ENCODE peak calls at places on chromosomes 1 and 21, in nine cellular contexts. I, A, Z, F, S, H, L, Q and P are unnamed samples.
A peak's percentile ranks its signal among the peaks of the same experiment; 100 is the strongest.

GRCh38 chr1:248855580-248855979 is 3.3 kb downstream of the ZNF692 start:
- DNase-seq in I (no peak), A (no peak), Z (no peak), F (no peak), S (no peak), H (no peak), L (no peak), Q (no peak), P (no peak)

GRCh38 chr1:85611856-85612255 is 31.3 kb downstream of the CCN1 start:
- DNase-seq in I (no peak), A (peak; percentile 95), Z (peak; percentile 22), F (peak; percentile 100), S (no peak), H (no peak), L (peak; percentile 99), Q (peak; percentile 100), P (peak; percentile 99)

GRCh38 chr1:8823295-8823664 is 5.8 kb upstream of the RERE start:
- DNase-seq in I (no peak), A (no peak), Z (no peak), F (no peak), S (no peak), H (no peak), L (no peak), Q (no peak), P (no peak)

GRCh38 chr1:54982739-54983138 is 2.3 kb downstream of the TMEM61 start:
- DNase-seq in I (no peak), A (no peak), Z (no peak), F (no peak), S (no peak), H (no peak), L (no peak), Q (no peak), P (no peak)

GRCh38 chr1:5836776-5837440 is 155.3 kb downstream of the NPHP4 start:
- DNase-seq in I (no peak), A (no peak), Z (no peak), F (no peak), S (no peak), H (no peak), L (no peak), Q (no peak), P (no peak)

GRCh38 chr1:47687618-47687940 is 249.7 kb downstream of the FOXD2 start:
- DNase-seq in I (peak; percentile 13), A (no peak), Z (no peak), F (no peak), S (no peak), H (no peak), L (no peak), Q (no peak), P (no peak)

GRCh38 chr1:22739648-22740385 is 29.2 kb downstream of the EPHB2 start:
- DNase-seq in I (no peak), A (peak; percentile 57), Z (no peak), F (peak; percentile 94), S (peak; percentile 25), H (no peak), L (peak; percentile 90), Q (peak; percentile 94), P (peak; percentile 91)

GRCh38 chr1:47693115-47693514 is 255.3 kb downstream of the FOXD2 start:
- DNase-seq in I (no peak), A (no peak), Z (no peak), F (no peak), S (no peak), H (no peak), L (no peak), Q (no peak), P (no peak)

DNA sequence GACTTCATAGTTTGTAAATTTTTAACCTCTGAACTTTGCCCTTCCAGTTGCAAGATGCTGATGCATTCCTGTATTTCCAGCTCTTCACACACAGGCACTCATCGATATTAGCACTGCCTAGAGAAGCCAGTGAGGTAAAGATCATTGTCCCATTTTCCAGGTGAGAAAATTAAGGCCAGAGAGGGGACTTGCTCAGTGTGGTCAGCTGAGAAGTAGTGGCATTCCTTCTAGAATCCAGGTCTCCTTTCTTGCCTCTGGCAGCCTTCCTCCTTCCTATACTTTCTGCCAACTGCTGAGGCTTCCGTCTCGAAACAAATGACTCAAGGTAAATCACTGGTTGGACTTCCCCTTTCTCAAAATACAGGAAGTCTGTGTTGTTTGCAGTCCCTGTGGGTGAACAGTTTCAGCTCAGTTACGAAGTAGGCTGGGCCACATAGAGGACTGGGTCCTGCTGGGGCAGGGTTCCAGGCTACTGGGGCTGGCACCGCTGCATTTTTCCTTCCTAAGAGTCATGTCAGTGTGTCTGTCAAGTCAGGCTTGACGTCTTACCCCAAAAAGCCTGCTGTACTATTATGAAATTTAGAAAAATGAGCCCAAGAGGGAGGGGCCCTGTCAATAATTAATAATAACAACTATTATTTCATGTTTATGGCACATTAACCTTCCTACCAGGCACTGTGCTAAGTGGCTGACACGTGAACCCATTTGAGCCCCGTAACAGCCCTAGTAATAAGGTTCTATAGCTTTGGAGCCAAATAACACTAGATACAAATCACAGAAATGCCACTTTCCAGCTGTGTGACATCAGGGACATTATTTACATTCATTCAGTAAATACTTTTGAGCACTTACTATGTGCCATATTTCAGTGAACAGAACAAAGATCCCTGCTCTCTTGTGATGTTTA is 16.6 kb upstream of the RNF19B start:
- DNase-seq in I (peak; percentile 77), A (peak; percentile 95), Z (peak; percentile 75), F (peak; percentile 94), S (peak; percentile 18), H (no peak), L (peak; percentile 87), Q (peak; percentile 80), P (peak; percentile 88)
- H3K4me3 ChIP-seq in I (no peak overlapping the region), A (no peak overlapping the region), Z (peak overlapping the region; percentile 15), F (no peak overlapping the region), S (no peak overlapping the region), H (no peak overlapping the region), L (no peak overlapping the region), Q (no peak overlapping the region), P (no peak overlapping the region)

DNA sequence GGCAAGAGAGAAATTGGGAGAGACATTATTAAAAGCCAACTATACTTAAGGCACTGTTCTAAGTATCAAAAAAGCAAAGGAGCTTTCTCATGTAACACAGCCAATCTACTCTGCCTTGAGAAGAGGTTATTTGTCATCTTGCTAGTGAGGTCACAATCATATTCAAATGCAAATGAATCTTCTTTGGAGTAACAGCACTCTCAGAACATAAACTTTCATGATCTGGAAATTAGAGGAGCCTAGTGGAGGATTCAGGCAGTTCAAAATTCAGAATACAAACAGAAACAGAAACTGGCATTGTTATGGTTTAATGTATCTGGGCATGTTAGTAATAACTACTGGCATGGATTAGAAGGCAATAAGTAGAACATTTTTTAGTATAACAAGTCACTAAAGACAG is 57.4 kb downstream of the ARID4B start:
- DNase-seq in I (no peak), A (no peak), Z (no peak), F (peak; percentile 45), S (no peak), H (no peak), L (peak; percentile 70), Q (no peak), P (peak; percentile 23)
- TF ChIP-seq CTCF in I (no peak), A (no peak), Z (no peak), F (no peak), S (no peak), H (no peak), L (peak; percentile 16), Q (no peak), P (no peak)

GRCh38 chr1:27403931-27404330 is 11.5 kb downstream of the GPR3 start:
- DNase-seq in I (no peak), A (no peak), Z (no peak), F (no peak), S (no peak), H (no peak), L (no peak), Q (no peak), P (no peak)

GRCh38 chr1:27400963-27401341 is 8.5 kb downstream of the GPR3 start:
- DNase-seq in I (no peak), A (no peak), Z (no peak), F (no peak), S (no peak), H (no peak), L (no peak), Q (no peak), P (no peak)

GRCh38 chr1:27402349-27402754 is 9.9 kb downstream of the GPR3 start:
- DNase-seq in I (peak; percentile 83), A (no peak), Z (peak; percentile 79), F (peak; percentile 55), S (peak; percentile 41), H (peak; percentile 74), L (peak; percentile 63), Q (no peak), P (peak; percentile 66)

GRCh38 chr1:27405074-27405473 is 12.7 kb downstream of the GPR3 start:
- DNase-seq in I (no peak), A (no peak), Z (peak; percentile 64), F (peak; percentile 30), S (no peak), H (peak; percentile 65), L (peak; percentile 56), Q (peak; percentile 42), P (peak; percentile 60)

DNA sequence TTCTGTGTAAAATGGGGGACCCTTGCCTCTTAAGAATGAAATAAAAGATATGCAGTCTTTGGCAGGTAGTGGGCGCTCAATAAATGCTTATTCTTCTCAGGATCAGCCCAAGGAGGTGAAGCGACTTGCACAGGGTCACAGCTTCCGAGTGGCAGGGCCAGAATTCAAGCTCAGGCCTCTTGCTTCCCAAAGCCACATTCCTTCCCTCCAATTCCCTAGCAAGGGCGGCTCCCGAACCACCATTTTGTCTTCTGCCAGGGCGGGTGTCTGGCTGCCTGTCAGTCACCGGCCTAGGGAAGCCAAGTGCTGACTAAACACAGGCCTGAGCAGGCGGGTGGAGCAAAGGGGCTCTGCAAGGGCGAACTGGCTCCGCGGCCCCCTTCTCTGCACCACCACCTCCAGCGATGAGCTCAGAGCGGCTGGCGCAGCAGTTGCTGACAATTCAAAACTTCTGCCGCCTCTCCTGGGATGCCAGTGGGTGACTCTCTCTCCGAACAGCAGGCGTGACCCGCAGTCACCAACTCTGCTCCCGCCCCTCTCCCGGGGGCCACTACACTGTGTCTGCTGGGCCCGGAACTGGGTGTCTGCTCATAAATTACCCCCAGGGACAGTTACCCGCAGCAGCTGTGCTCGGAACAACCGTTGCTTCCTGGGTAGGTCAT is 10.8 kb downstream of the GPR3 start:
- DNase-seq in I (peak; percentile 53), A (no peak), Z (peak; percentile 54), F (peak; percentile 42), S (peak; percentile 62), H (peak; percentile 75), L (peak; percentile 82), Q (no peak), P (peak; percentile 67)
- H3K4me3 ChIP-seq in I (no peak overlapping the region), A (no peak overlapping the region), Z (no peak overlapping the region), F (no peak overlapping the region), S (peak overlapping the region; percentile 39), H (peak overlapping the region; percentile 10), L (no peak overlapping the region), Q (no peak overlapping the region), P (no peak overlapping the region)

DNA sequence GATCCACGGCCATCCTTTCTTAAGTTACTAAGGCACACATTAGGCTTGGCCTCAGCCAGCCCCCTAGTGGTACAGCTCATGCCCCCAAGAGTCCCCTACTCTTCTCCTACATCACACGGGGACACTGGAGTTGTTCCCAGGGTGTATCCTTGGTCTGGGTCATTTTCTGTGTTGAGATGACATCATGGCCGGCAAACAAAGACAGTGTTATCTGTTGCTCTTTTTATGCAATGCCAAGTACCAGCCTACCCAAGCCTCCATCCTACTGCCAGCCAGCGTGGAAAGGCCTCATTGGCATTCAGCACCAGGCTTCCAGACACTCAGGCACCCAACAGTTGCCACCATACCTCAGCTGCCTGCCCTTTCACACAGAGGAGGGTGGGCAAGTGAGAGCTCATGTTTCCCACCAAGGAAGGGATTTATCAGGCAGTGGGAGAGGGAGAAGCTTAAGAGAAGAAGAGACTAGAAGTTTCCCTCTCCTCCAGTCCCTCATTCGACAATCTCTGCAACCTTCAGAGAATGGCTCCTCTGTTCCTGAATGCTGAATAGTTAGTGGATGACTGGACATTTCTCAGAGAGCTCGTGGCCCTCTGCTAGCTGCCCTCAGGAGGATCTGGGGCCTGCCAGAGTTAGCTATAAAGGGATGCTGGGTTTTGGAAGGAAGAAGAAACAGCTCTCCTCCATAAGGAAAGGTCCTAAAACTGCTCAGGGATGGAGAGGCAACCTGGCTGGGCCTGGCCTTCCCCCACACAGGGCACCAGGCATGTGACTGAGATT is 17.7 kb downstream of the CBR1 start:
- DNase-seq in I (no peak), A (no peak), Z (no peak), F (peak; percentile 23), S (no peak), H (no peak), L (no peak), Q (no peak), P (no peak)
- TF ChIP-seq CTCF in I (no peak), A (peak; percentile 25), Z (peak; percentile 27), F (no peak), S (no peak), H (peak; percentile 23), L (no peak), Q (peak; percentile 45), P (peak; percentile 10)